ENCODE peak calls at places on chromosomes 4 and X, in four cellular contexts. F is A549, Y is GM12878, C is K562. G is an unnamed sample.

GRCh38 chr4:24770111-24770584 is 25.2 kb upstream of the SOD3 start:
- DNase-seq in F (peak), C (no peak), Y (peak), G (no peak)

GRCh38 chr4:10893417-10893816 is 208.8 kb upstream of the CLNK start:
- DNase-seq in C (no peak), F (no peak), Y (peak), G (no peak)

GRCh38 chr4:15159477-15160019 is 157.3 kb downstream of the CPEB2 start:
- DNase-seq in Y (no peak), F (no peak), C (no peak), G (peak)

GRCh38 chr4:56976878-56977320 is 507 bp downstream of the NOA1 start:
- DNase-seq in Y (no peak), C (peak), F (peak), G (peak)

GRCh38 chr4:120555058-120555457 is 367.5 kb downstream of the PRDM5 start:
- DNase-seq in Y (no peak), C (no peak), F (no peak), G (no peak)

GRCh38 chrX:19906293-19906692 is 18.9 kb upstream of the SH3KBP1 start:
- DNase-seq in C (no peak), F (peak), Y (no peak), G (no peak)

GRCh38 chr4:41103657-41104056 is 110.7 kb downstream of the APBB2 start:
- DNase-seq in Y (no peak), F (no peak), C (no peak), G (no peak)

GRCh38 chrX:9866633-9867032 is 80.4 kb downstream of the SHROOM2 start:
- DNase-seq in F (no peak), Y (no peak), C (no peak), G (no peak)

GRCh38 chr4:1300466-1301455 is 11.1 kb downstream of the MAEA start:
- DNase-seq in F (no peak), C (no peak), Y (no peak), G (no peak)
- TF ChIP-seq POLR2AphosphoS2 in F (no peak), C (no peak), Y (no peak), G (no peak)

GRCh38 chrX:135112096-135112729 is 8.1 kb downstream of the ETDB start:
- DNase-seq in F (peak), C (peak), Y (no peak), G (no peak)

GRCh38 chrX:135114392-135114791 is 5.9 kb downstream of the ETDB start:
- DNase-seq in Y (peak), C (no peak), F (no peak), G (no peak)

GRCh38 chrX:135112743-135113142 is 7.6 kb downstream of the ETDB start:
- DNase-seq in Y (no peak), F (no peak), C (no peak), G (no peak)
- TF ChIP-seq POLR2AphosphoS2 in Y (no peak), F (no peak), C (no peak), G (no peak)

GRCh38 chr4:76265631-76266218 is 14.2 kb downstream of the FAM47E start:
- DNase-seq in C (no peak), Y (no peak), F (no peak), G (peak)
- TF ChIP-seq POLR2AphosphoS2 in C (no peak), Y (no peak), F (no peak), G (no peak)

DNA sequence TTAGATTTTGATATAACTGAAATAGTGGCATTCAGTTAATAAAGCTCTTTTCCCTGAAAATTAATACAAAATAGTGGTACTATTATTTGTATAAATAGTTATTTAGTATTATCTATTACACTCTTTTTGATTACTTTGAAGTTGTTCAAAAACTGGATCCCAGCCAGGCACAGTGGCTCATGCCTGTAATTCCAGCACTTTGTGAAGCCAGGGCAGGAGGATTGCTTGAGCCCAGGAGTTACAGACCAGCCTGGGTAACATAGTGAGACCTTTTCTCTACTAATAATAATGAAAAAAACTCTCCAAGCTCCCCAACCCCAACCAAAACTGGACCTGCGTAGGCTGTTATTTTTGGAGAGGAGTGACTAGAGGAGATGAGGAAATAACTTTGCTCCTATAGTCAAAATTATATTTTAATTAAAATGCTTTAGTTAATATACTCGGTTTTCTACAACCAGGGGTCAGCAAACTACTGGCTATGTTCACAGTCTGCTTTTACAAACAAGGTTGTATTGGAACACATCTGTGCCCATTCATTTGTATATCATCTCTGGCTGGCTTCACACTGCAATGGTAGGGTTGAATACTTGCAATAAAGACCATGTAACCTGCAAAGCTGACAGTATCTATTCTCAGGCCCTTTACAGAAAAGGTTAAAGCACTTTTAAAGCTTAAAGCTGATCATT is 27.6 kb downstream of the GUCY1A1 start:
- DNase-seq in Y (no peak), C (no peak), F (no peak), G (no peak)
- TF ChIP-seq POLR2AphosphoS2 in Y (no peak), C (no peak), F (no peak), G (no peak)

GRCh38 chr4:150695162-150695561 is 113.2 kb downstream of the MAB21L2 start:
- DNase-seq in F (no peak), C (no peak), Y (no peak), G (no peak)

GRCh38 chr4:150694438-150694837 is 112.5 kb downstream of the MAB21L2 start:
- DNase-seq in F (no peak), Y (no peak), C (no peak), G (no peak)

GRCh38 chr4:150699599-150699998 is 117.6 kb downstream of the MAB21L2 start:
- DNase-seq in F (no peak), Y (no peak), C (no peak), G (no peak)
- TF ChIP-seq POLR2AphosphoS2 in F (no peak), Y (no peak), C (no peak), G (no peak)

GRCh38 chr4:132299866-132300265 is 849.2 kb upstream of the PCDH10 start:
- DNase-seq in Y (no peak), F (no peak), C (no peak), G (no peak)
- TF ChIP-seq POLR2AphosphoS2 in Y (no peak), F (no peak), C (no peak), G (no peak)

G was measured in HepG2.